ENCODE peak calls at places on chromosomes 11 and 22, in five cellular contexts. B is Caco-2, L is GM23248, J is SJSA1, R is right atrium auricular region. Z is an unnamed sample.

GRCh38 chr11:70048279-70049024 is 29.7 kb upstream of the ANO1 start:
- DNase-seq in B (peak; percentile 87), L (peak; percentile 10), J (peak; percentile 59), R (no peak), Z (peak; percentile 29)

GRCh38 chr11:70477607-70478006 is 79.3 kb downstream of the CTTN start:
- DNase-seq in B (no peak), L (no peak), J (no peak), R (no peak), Z (no peak)

GRCh38 chr11:128518493-128519207 is 68.7 kb downstream of the ETS1 start:
- DNase-seq in B (no peak), L (peak; percentile 57), J (no peak), R (no peak), Z (no peak)

GRCh38 chr11:66881436-66881835 is 24.6 kb downstream of the LRFN4 start:
- DNase-seq in B (no peak), L (no peak), J (no peak), R (no peak), Z (no peak)

GRCh38 chr11:119991669-119992068 is 146.2 kb downstream of the TRIM29 start:
- DNase-seq in B (no peak), L (no peak), J (no peak), R (no peak), Z (no peak)

GRCh38 chr11:1194231-1194976 is 28.5 kb upstream of the MUC5B start:
- DNase-seq in B (peak; percentile 26), L (no peak), J (no peak), R (no peak), Z (no peak)

GRCh38 chr11:27795955-27796861 is 96.0 kb upstream of the BDNF start:
- DNase-seq in B (peak; percentile 51), L (peak; percentile 9), J (no peak), R (no peak), Z (no peak)

GRCh38 chr11:27571151-27571840 is 64.7 kb upstream of the LIN7C start:
- DNase-seq in B (peak; percentile 36), L (peak; percentile 26), J (peak; percentile 55), R (no peak), Z (no peak)

GRCh38 chr11:70498171-70498571 is 99.8 kb downstream of the CTTN start:
- DNase-seq in B (no peak), L (no peak), J (no peak), R (no peak), Z (no peak)

GRCh38 chr11:18699848-18700261 is 1.3 kb downstream of the TMEM86A start:
- DNase-seq in B (no peak), L (no peak), J (no peak), R (no peak), Z (no peak)

GRCh38 chr22:46042786-46043185 is 65.8 kb upstream of the WNT7B start:
- DNase-seq in B (no peak), L (peak; percentile 63), J (no peak), R (no peak), Z (no peak)

GRCh38 chr11:86442827-86443226 is 68.1 kb downstream of the CCDC81 start:
- DNase-seq in B (no peak), L (peak; percentile 14), J (no peak), R (no peak), Z (no peak)

GRCh38 chr11:27720277-27720830 is 20.1 kb upstream of the BDNF start:
- DNase-seq in B (peak; percentile 41), L (peak; percentile 77), J (peak; percentile 54), R (no peak), Z (peak; percentile 47)

GRCh38 chr11:67680701-67681472 is 6.5 kb upstream of the ALDH3B2 start:
- DNase-seq in B (no peak), L (no peak), J (no peak), R (no peak), Z (no peak)

GRCh38 chr22:42401562-42402334 is 30.5 kb downstream of the NFAM1 start:
- DNase-seq in B (no peak), L (peak; percentile 23), J (no peak), R (no peak), Z (no peak)

DNA sequence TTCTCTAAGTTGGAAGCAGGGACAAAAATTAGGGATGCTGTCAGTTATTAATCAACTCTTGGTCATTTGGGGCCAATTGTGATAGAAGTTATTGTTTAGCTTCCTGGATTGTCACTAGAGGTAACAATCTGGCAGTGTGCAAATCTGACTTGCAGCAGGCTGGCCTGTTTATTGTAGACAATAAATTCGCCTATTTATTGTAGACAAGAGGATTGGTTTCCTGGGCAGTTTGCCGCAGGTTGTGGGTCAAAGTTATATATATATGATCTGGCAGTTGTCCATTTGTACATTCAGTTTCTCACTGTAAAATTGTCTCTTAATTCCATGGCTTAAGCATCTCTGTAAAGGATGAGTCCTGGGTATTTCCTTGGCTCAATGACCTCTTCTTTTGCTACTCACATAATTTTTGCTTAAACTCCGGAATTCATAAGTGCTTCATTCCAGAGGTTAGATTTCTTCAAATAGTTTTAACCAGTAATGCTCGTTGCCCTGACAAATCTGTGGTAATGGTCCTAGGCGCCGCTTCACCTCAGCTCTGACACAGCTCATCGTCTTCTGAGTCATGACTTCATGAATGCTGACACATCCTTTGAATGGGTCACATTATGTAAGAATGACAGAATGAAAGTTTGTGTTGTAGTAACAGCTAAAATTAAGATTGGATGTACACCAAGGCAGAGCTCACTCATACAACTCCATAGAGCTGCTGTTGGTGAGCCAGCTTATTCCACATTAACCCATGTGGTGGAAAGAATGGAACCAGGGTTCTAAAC is 7.8 kb upstream of the MMP3 start:
- DNase-seq in B (no peak), L (peak; percentile 97), J (peak; percentile 48), R (no peak), Z (peak; percentile 74)
- H3K4me1 ChIP-seq in B (no peaks in the 10 kb centered on the region), L (peaks cover 26% of the 10 kb centered on the region), J (peaks cover 12% of the 10 kb centered on the region), R (no peaks in the 10 kb centered on the region), Z (peaks cover 43% of the 10 kb centered on the region)

DNA sequence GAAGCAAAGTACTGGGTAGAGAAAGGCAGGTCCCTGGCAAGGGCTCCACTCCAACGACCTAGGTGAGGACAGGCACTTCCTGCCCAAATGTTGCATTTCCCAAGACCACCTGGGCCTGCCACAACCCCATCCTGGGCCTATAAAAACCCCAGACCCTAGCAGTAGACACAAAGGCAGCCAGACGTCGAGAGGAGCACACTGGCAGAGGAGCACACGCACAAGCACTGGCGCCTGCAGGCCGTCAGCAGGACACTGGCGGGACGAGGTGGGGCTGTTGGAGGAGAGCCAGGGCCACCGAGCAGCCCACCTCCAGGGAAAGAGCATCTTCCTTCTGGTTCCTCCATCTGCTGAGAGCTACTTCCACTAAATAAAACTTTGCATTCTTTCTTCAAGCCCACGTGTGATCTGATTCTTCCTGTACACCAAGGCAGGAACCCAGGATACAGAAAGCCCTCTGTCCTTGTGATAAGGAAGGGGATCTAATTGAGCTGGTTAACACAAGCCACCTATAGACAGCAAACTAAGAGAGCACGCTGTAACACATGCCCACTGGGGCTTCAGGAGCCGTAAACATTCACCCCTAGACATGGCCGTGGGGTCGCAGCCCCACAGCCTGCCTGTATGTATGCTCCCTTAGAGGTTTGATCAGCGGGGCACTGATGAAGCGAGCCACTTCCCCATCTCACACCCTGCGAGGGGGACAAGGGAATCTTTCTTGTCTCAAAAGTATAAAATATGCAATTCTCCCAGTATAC is 89.7 kb upstream of the MTMR2 start:
- DNase-seq in B (no peak), L (no peak), J (no peak), R (no peak), Z (no peak)
- H3K4me1 ChIP-seq in B (peaks cover 32% of the 10 kb centered on the region), L (peaks cover 32% of the 10 kb centered on the region), J (peaks cover 25% of the 10 kb centered on the region), R (no peaks in the 10 kb centered on the region), Z (peaks cover 4% of the 10 kb centered on the region)

DNA sequence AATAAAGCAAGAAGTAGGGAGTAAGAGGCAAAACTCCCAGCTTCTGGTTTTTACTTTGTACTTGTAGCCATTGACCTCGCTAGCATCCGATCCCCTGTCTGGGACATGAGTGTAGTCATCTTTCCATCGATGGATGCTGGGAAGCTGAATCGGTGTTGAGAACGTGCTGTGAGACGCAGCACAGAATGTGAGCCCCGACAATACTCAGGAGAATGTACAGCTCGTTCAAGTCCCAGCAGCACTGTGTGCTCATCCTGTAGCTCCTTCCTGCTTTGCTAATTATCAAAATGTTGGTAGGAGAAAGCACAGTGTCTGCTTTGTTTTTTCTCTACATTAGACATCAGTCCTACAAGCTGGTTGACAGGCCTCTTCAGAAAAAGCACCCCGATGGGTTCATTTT is 56.6 kb downstream of the JAM3 start:
- DNase-seq in B (no peak), L (no peak), J (no peak), R (no peak), Z (no peak)
- H3K4me1 ChIP-seq in B (no peaks in the 10 kb centered on the region), L (peaks cover 35% of the 10 kb centered on the region), J (no peaks in the 10 kb centered on the region), R (peaks cover 49% of the 10 kb centered on the region), Z (peaks cover 13% of the 10 kb centered on the region)

DNA sequence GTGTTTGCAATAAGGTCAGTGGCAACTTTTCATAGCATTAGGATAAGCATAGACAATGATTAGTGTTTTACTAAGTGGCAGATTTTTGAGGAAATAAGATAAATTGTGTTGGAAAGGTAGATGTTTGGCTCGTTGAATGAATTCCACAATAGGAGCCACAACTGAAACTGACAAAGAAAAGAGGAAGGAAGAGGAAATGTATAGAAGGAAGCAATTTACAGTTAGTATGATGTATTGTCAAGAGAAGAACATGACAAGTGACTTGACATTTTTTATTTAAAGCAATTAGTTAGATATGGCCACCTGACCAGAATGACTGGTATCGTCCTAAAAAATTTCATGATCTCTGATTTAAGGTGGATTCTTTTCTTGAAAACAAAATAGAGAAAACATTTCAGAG is 3.1 kb upstream of the RAG2 start:
- DNase-seq in B (no peak), L (no peak), J (no peak), R (no peak), Z (no peak)
- H3K4me1 ChIP-seq in B (no peaks in the 10 kb centered on the region), L (no peaks in the 10 kb centered on the region), J (no peaks in the 10 kb centered on the region), R (no peaks in the 10 kb centered on the region), Z (no peaks in the 10 kb centered on the region)

DNA sequence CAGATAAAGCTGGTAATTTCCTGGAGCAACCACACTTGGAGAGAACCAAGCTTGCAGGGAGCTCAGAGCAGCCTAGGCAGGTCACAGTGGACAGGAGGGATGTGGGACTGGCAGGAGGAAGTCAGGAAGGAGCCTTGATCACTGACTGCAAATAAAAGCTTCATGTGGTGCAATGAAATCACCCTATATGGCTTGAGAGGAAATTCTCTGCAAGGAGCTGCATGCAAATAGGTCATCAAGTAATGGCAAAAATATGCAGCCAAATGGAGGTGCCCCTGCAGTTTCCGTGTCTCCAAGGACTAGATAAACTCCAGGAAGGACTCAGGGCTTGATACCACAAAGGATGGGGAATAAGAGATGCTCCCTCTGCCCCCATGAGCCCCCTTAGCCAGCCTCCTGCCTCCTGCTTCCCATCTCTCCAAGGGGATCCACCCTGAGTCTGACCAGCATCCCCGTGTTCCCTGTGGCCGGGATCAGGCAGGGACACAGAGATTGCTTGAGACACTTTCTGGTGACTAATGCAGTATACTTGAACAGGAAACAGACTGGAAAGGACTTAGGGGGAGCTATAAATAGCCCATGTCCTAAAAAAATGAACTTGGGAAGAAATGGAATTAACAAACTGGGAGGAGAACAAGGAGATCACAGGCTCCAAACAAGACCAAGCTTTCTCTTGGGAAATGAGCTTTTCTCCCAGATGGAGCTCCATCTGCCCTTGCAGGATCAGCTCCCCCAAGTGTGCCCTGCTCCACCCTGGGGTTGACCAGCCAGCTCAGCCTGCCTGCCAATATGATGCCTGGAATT is 23.9 kb upstream of the MICAL2 start:
- DNase-seq in B (peak; percentile 40), L (peak; percentile 97), J (peak; percentile 89), R (peak; percentile 90), Z (peak; percentile 97)
- H3K4me1 ChIP-seq in B (peaks cover 64% of the 10 kb centered on the region), L (peaks cover 53% of the 10 kb centered on the region), J (peaks cover 66% of the 10 kb centered on the region), R (peaks cover 63% of the 10 kb centered on the region), Z (peaks cover 52% of the 10 kb centered on the region)

Z was measured in foreskin keratinocyte.